ENCODE peak calls at places on chromosomes 1 and 21, in seven cellular contexts. Q is body of pancreas, A is astrocyte of the spinal cord, H is left lung, D is epithelial cell of proximal tubule, J is lung, M is heart right ventricle. X is an unnamed sample.

GRCh38 chr21:46196733-46197132 is 12.5 kb upstream of the SPATC1L start:
- DNase-seq in Q (no peak), A (no peak), H (no peak), D (no peak), J (no peak), M (no peak), X (no peak)

GRCh38 chr21:42840411-42841155 is 38.8 kb downstream of the WDR4 start:
- DNase-seq in Q (no peak), A (no peak), H (no peak), D (no peak), J (no peak), M (no peak), X (no peak)

GRCh38 chr1:19974822-19975416 is 4.5 kb downstream of the PLA2G2A start:
- DNase-seq in Q (peak; percentile 51), A (peak; percentile 62), H (no peak), D (peak; percentile 20), J (peak; percentile 58), M (peak; percentile 24), X (peak; percentile 42)

GRCh38 chr1:30260318-30260717 is 463.1 kb downstream of the MATN1 start:
- DNase-seq in Q (no peak), A (no peak), H (no peak), D (no peak), J (no peak), M (no peak), X (no peak)

GRCh38 chr1:235910357-235911299 is 43.9 kb upstream of the LYST start:
- DNase-seq in Q (no peak), A (peak; percentile 97), H (peak; percentile 71), D (peak; percentile 96), J (peak; percentile 51), M (no peak), X (peak; percentile 78)

GRCh38 chr1:162538815-162539431 is 22.6 kb upstream of the UAP1 start:
- DNase-seq in Q (no peak), A (peak; percentile 93), H (no peak), D (no peak), J (no peak), M (no peak), X (peak; percentile 87)

GRCh38 chr1:210378721-210379120 is 50.0 kb downstream of the HHAT start:
- DNase-seq in Q (no peak), A (peak; percentile 52), H (no peak), D (no peak), J (no peak), M (no peak), X (no peak)

GRCh38 chr1:172533511-172534116 is 664 bp downstream of the SUCO start:
- DNase-seq in Q (peak; percentile 27), A (peak; percentile 45), H (peak; percentile 38), D (no peak), J (peak; percentile 31), M (no peak), X (no peak)

GRCh38 chr1:93177991-93178390 is 2.2 kb downstream of the TMED5 start:
- DNase-seq in Q (no peak), A (peak; percentile 30), H (no peak), D (no peak), J (no peak), M (no peak), X (no peak)

DNA sequence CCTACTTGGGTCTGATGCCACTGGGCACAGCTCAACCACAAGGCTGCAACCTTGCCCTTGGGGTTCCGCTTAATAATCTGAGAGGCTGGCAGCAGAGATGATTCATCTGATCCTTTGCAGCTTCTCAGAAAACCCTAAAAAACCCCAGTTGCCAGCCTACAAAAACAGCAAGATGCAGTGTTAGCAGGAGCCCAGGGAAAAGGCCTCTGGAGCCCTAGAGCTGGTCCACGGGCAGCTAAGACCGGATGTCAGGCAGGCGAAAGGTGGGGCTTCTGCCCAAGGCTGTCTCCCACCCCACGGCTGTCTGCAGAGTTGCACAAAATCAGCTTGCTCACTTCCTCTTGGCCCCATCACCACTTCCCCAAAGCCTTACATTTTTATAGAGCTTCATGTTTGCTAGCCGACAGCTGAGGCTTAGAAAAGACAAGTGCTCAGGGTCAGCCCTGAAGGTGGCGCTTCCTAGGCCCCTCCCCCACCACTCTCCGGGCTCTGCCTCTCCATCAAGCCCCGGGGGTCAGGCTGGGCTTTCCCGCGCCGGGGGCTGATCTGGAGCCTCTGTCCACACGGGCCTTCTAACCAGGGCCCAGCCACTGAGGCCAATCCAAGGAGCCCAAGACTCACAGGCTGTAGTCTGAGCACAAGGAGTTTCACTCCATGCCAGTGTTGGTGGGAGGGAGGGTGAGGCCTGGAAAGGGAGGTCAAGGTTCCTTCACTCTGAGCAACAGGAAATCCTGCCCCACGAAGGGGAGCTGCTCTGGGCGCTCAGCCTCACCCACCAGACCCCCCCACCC is 4.2 kb upstream of the ADORA3 start:
- DNase-seq in Q (peak; percentile 54), A (peak; percentile 32), H (peak; percentile 87), D (peak; percentile 31), J (peak; percentile 77), M (peak; percentile 79), X (no peak)
- TF ChIP-seq CTCF in Q (no peak), A (peak; percentile 7), H (no peak), D (peak; percentile 30), J (no peak), M (no peak), X (peak; percentile 30)

GRCh38 chr1:229718177-229718576 is 92.1 kb downstream of the URB2 start:
- DNase-seq in Q (no peak), A (no peak), H (no peak), D (no peak), J (no peak), M (no peak), X (no peak)
- H3K4me3 ChIP-seq in Q (no peak overlapping the region), A (no peak overlapping the region), H (no peak overlapping the region), D (no peak overlapping the region), J (no peak overlapping the region), M (no peak overlapping the region), X (no peak overlapping the region)

GRCh38 chr21:35021546-35021945 is 27.6 kb downstream of the RUNX1 start:
- DNase-seq in Q (no peak), A (no peak), H (no peak), D (no peak), J (no peak), M (no peak), X (no peak)
- TF ChIP-seq CTCF in Q (no peak), A (no peak), H (no peak), D (no peak), J (no peak), M (no peak), X (no peak)

GRCh38 chr1:203650012-203650836 is 23.6 kb downstream of the ATP2B4 start:
- DNase-seq in Q (peak; percentile 92), A (peak; percentile 71), H (peak; percentile 73), D (no peak), J (peak; percentile 34), M (peak; percentile 70), X (no peak)
- H3K4me3 ChIP-seq in Q (no peak overlapping the region), A (no peak overlapping the region), H (peak overlapping the region; percentile 15), D (peak overlapping the region; percentile 36), J (no peak overlapping the region), M (peak overlapping the region; percentile 21), X (peak overlapping the region; percentile 22)

GRCh38 chr1:7879228-7879627 is 26.4 kb upstream of the UTS2 start:
- DNase-seq in Q (no peak), A (no peak), H (no peak), D (no peak), J (no peak), M (no peak), X (no peak)
- TF ChIP-seq CTCF in Q (no peak), A (no peak), H (no peak), D (no peak), J (no peak), M (no peak), X (no peak)

GRCh38 chr1:241701483-241702290 is 49.6 kb downstream of the WDR64 start:
- DNase-seq in Q (no peak), A (no peak), H (no peak), D (no peak), J (no peak), M (no peak), X (no peak)
- H3K4me3 ChIP-seq in Q (no peak overlapping the region), A (no peak overlapping the region), H (no peak overlapping the region), D (no peak overlapping the region), J (no peak overlapping the region), M (no peak overlapping the region), X (no peak overlapping the region)

DNA sequence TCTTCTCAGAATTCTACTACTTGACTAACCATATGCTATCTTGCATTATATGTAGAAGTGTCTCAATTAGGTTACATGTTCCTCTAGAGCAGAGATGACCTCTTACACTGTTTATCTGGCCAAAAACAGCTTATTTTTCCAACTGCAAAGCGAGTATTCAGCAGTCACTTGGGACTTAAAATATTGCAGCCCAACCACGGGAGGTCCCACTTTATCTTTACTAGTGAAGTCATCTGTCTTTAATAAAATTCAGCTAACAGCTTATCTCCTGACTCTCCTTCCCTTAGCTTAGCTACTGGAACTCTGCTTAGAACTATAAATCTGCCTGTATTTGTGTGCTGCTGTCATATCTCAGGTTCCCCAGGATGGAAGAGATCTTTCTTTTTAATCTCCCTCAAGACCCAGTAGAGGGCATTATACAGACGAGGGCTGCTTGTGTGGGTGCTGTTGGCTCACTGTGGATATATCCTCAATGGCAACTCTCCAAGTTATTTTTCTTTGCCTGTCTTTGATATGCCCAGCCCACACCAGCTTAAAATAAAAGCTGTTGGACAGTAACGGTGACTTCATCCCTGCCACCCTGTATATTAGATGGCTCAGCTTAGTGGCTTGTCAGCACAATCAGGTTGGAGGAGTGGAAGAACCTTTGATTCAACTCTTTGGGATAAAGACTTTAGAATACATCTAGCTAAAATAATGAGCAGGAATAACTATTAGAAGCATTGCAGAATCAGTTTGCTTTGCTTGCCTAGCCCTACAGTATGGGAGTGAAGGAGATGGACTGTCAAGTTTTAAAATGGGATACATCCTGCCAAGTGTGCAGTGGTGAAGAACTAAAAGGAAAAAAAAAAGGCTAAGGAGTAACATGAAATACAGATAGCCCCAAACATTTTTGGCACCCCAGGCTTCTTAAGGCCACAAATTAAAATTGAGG is 9.6 kb downstream of the ENSA start:
- DNase-seq in Q (peak; percentile 72), A (peak; percentile 81), H (peak; percentile 42), D (no peak), J (no peak), M (no peak), X (peak; percentile 66)
- TF ChIP-seq CTCF in Q (peak; percentile 53), A (peak; percentile 49), H (no peak), D (peak; percentile 46), J (no peak), M (peak; percentile 26), X (peak; percentile 51)

X was measured in retinal pigment epithelial cell.